ENCODE peak calls at places on chromosomes 5 and 9, in ten cellular contexts. One of them, this sample, is unnamed.

GRCh38 chr9:129722913-129723312 is 29.9 kb downstream of the PTGES start:
- DNase-seq in hepatocyte: no peak
- DNase-seq in H4: no peak
- DNase-seq in H54: no peak
- DNase-seq in HAP-1: no peak
- DNase-seq in coronary artery: no peak
- DNase-seq in astrocyte of the spinal cord: no peak
- DNase-seq in HFFc6: no peak
- DNase-seq in stimulated activated CD4-positive, alpha-beta T cell treated with anti-CD3 and anti-CD28 coated beads, Interleukin-1b, Interleukin-23, amount 100 ng/mL, for 24 hours: no peak
- DNase-seq in iris pigment epithelial cell: no peak
- DNase-seq in this sample: no peak

GRCh38 chr5:55030220-55030619 is 6.2 kb downstream of the GZMK start:
- DNase-seq in H4: no peak
- DNase-seq in astrocyte of the spinal cord: peak
- DNase-seq in hepatocyte: no peak
- DNase-seq in iris pigment epithelial cell: no peak
- DNase-seq in HAP-1: no peak
- DNase-seq in coronary artery: no peak
- DNase-seq in H54: no peak
- DNase-seq in stimulated activated CD4-positive, alpha-beta T cell treated with anti-CD3 and anti-CD28 coated beads, Interleukin-1b, Interleukin-23, amount 100 ng/mL, for 24 hours: no peak
- DNase-seq in HFFc6: no peak
- DNase-seq in this sample: no peak

GRCh38 chr9:70411141-70411929 is 3.1 kb downstream of the KLF9 start:
- DNase-seq in hepatocyte: peak
- DNase-seq in iris pigment epithelial cell: peak
- DNase-seq in HFFc6: peak
- DNase-seq in stimulated activated CD4-positive, alpha-beta T cell treated with anti-CD3 and anti-CD28 coated beads, Interleukin-1b, Interleukin-23, amount 100 ng/mL, for 24 hours: peak
- DNase-seq in HAP-1: peak
- DNase-seq in astrocyte of the spinal cord: peak
- DNase-seq in H54: peak
- DNase-seq in coronary artery: peak
- DNase-seq in H4: peak
- DNase-seq in this sample: no peak

GRCh38 chr5:72355706-72356299 is 35.6 kb downstream of the PTCD2 start:
- DNase-seq in H4: peak
- DNase-seq in H54: no peak
- DNase-seq in stimulated activated CD4-positive, alpha-beta T cell treated with anti-CD3 and anti-CD28 coated beads, Interleukin-1b, Interleukin-23, amount 100 ng/mL, for 24 hours: no peak
- DNase-seq in HAP-1: peak
- DNase-seq in astrocyte of the spinal cord: peak
- DNase-seq in hepatocyte: peak
- DNase-seq in HFFc6: peak
- DNase-seq in iris pigment epithelial cell: peak
- DNase-seq in coronary artery: no peak
- DNase-seq in this sample: no peak

GRCh38 chr9:3858961-3859360 is 333.2 kb upstream of the RFX3 start:
- DNase-seq in HAP-1: no peak
- DNase-seq in iris pigment epithelial cell: peak
- DNase-seq in stimulated activated CD4-positive, alpha-beta T cell treated with anti-CD3 and anti-CD28 coated beads, Interleukin-1b, Interleukin-23, amount 100 ng/mL, for 24 hours: no peak
- DNase-seq in hepatocyte: no peak
- DNase-seq in astrocyte of the spinal cord: peak
- DNase-seq in coronary artery: no peak
- DNase-seq in H4: no peak
- DNase-seq in HFFc6: peak
- DNase-seq in H54: no peak
- DNase-seq in this sample: no peak

GRCh38 chr5:157892974-157893373 is 34.0 kb upstream of the CLINT1 start:
- DNase-seq in iris pigment epithelial cell: no peak
- DNase-seq in HFFc6: no peak
- DNase-seq in hepatocyte: no peak
- DNase-seq in H54: no peak
- DNase-seq in coronary artery: no peak
- DNase-seq in HAP-1: no peak
- DNase-seq in astrocyte of the spinal cord: no peak
- DNase-seq in stimulated activated CD4-positive, alpha-beta T cell treated with anti-CD3 and anti-CD28 coated beads, Interleukin-1b, Interleukin-23, amount 100 ng/mL, for 24 hours: no peak
- DNase-seq in H4: no peak
- DNase-seq in this sample: no peak

GRCh38 chr9:127102176-127102575 is 20.3 kb downstream of the ANGPTL2 start:
- DNase-seq in H4: no peak
- DNase-seq in HFFc6: no peak
- DNase-seq in H54: no peak
- DNase-seq in coronary artery: no peak
- DNase-seq in hepatocyte: no peak
- DNase-seq in astrocyte of the spinal cord: peak
- DNase-seq in stimulated activated CD4-positive, alpha-beta T cell treated with anti-CD3 and anti-CD28 coated beads, Interleukin-1b, Interleukin-23, amount 100 ng/mL, for 24 hours: no peak
- DNase-seq in iris pigment epithelial cell: no peak
- DNase-seq in HAP-1: no peak
- DNase-seq in this sample: no peak

GRCh38 chr5:110161162-110161561 is 471.4 kb downstream of the MAN2A1 start:
- DNase-seq in stimulated activated CD4-positive, alpha-beta T cell treated with anti-CD3 and anti-CD28 coated beads, Interleukin-1b, Interleukin-23, amount 100 ng/mL, for 24 hours: no peak
- DNase-seq in hepatocyte: no peak
- DNase-seq in HFFc6: no peak
- DNase-seq in H54: no peak
- DNase-seq in H4: no peak
- DNase-seq in iris pigment epithelial cell: no peak
- DNase-seq in coronary artery: no peak
- DNase-seq in HAP-1: no peak
- DNase-seq in astrocyte of the spinal cord: no peak
- DNase-seq in this sample: no peak

GRCh38 chr5:17396247-17396646 is 101.8 kb upstream of the TAF11L2 start:
- DNase-seq in coronary artery: no peak
- DNase-seq in HFFc6: no peak
- DNase-seq in H4: no peak
- DNase-seq in iris pigment epithelial cell: no peak
- DNase-seq in H54: no peak
- DNase-seq in HAP-1: no peak
- DNase-seq in stimulated activated CD4-positive, alpha-beta T cell treated with anti-CD3 and anti-CD28 coated beads, Interleukin-1b, Interleukin-23, amount 100 ng/mL, for 24 hours: no peak
- DNase-seq in hepatocyte: no peak
- DNase-seq in astrocyte of the spinal cord: no peak
- DNase-seq in this sample: no peak

GRCh38 chr5:147101654-147102053 is 133.2 kb upstream of the STK32A start:
- DNase-seq in HFFc6: no peak
- DNase-seq in HAP-1: no peak
- DNase-seq in coronary artery: no peak
- DNase-seq in H4: no peak
- DNase-seq in H54: no peak
- DNase-seq in stimulated activated CD4-positive, alpha-beta T cell treated with anti-CD3 and anti-CD28 coated beads, Interleukin-1b, Interleukin-23, amount 100 ng/mL, for 24 hours: no peak
- DNase-seq in iris pigment epithelial cell: peak
- DNase-seq in astrocyte of the spinal cord: peak
- DNase-seq in hepatocyte: no peak
- DNase-seq in this sample: no peak

GRCh38 chr5:71471193-71471592 is 15.7 kb downstream of the BDP1 start:
- DNase-seq in hepatocyte: no peak
- DNase-seq in stimulated activated CD4-positive, alpha-beta T cell treated with anti-CD3 and anti-CD28 coated beads, Interleukin-1b, Interleukin-23, amount 100 ng/mL, for 24 hours: no peak
- DNase-seq in astrocyte of the spinal cord: peak
- DNase-seq in H4: no peak
- DNase-seq in iris pigment epithelial cell: peak
- DNase-seq in HAP-1: no peak
- DNase-seq in H54: no peak
- DNase-seq in coronary artery: no peak
- DNase-seq in HFFc6: no peak
- DNase-seq in this sample: no peak

GRCh38 chr5:172732201-172732865 is 38.7 kb downstream of the DUSP1 start:
- DNase-seq in stimulated activated CD4-positive, alpha-beta T cell treated with anti-CD3 and anti-CD28 coated beads, Interleukin-1b, Interleukin-23, amount 100 ng/mL, for 24 hours: no peak
- DNase-seq in HFFc6: no peak
- DNase-seq in hepatocyte: no peak
- DNase-seq in astrocyte of the spinal cord: no peak
- DNase-seq in H54: no peak
- DNase-seq in H4: no peak
- DNase-seq in coronary artery: no peak
- DNase-seq in iris pigment epithelial cell: no peak
- DNase-seq in HAP-1: no peak
- DNase-seq in this sample: no peak

GRCh38 chr5:61163905-61164304 is 1.6 kb upstream of the SMIM15 start:
- DNase-seq in HFFc6: no peak
- DNase-seq in H54: no peak
- DNase-seq in HAP-1: no peak
- DNase-seq in hepatocyte: no peak
- DNase-seq in H4: no peak
- DNase-seq in iris pigment epithelial cell: no peak
- DNase-seq in coronary artery: no peak
- DNase-seq in astrocyte of the spinal cord: no peak
- DNase-seq in stimulated activated CD4-positive, alpha-beta T cell treated with anti-CD3 and anti-CD28 coated beads, Interleukin-1b, Interleukin-23, amount 100 ng/mL, for 24 hours: no peak
- DNase-seq in this sample: no peak

GRCh38 chr9:27351438-27351837 is 54.5 kb upstream of the EQTN start:
- DNase-seq in stimulated activated CD4-positive, alpha-beta T cell treated with anti-CD3 and anti-CD28 coated beads, Interleukin-1b, Interleukin-23, amount 100 ng/mL, for 24 hours: no peak
- DNase-seq in astrocyte of the spinal cord: no peak
- DNase-seq in H54: no peak
- DNase-seq in HAP-1: peak
- DNase-seq in iris pigment epithelial cell: no peak
- DNase-seq in HFFc6: no peak
- DNase-seq in H4: no peak
- DNase-seq in coronary artery: no peak
- DNase-seq in hepatocyte: no peak
- DNase-seq in this sample: no peak

GRCh38 chr9:79759460-79759859 is 187.7 kb downstream of the TLE4 start:
- DNase-seq in stimulated activated CD4-positive, alpha-beta T cell treated with anti-CD3 and anti-CD28 coated beads, Interleukin-1b, Interleukin-23, amount 100 ng/mL, for 24 hours: no peak
- DNase-seq in H4: no peak
- DNase-seq in coronary artery: no peak
- DNase-seq in iris pigment epithelial cell: no peak
- DNase-seq in HAP-1: no peak
- DNase-seq in hepatocyte: no peak
- DNase-seq in astrocyte of the spinal cord: peak
- DNase-seq in HFFc6: peak
- DNase-seq in H54: no peak
- DNase-seq in this sample: no peak

GRCh38 chr5:179793470-179794139 is at the start of gene LTC4S:
- DNase-seq in stimulated activated CD4-positive, alpha-beta T cell treated with anti-CD3 and anti-CD28 coated beads, Interleukin-1b, Interleukin-23, amount 100 ng/mL, for 24 hours: no peak
- DNase-seq in iris pigment epithelial cell: peak
- DNase-seq in HFFc6: no peak
- DNase-seq in H54: no peak
- DNase-seq in coronary artery: no peak
- DNase-seq in astrocyte of the spinal cord: peak
- DNase-seq in HAP-1: no peak
- DNase-seq in hepatocyte: no peak
- DNase-seq in H4: peak
- DNase-seq in this sample: no peak

GRCh38 chr5:112844489-112844888 is 16.6 kb upstream of the SRP19 start:
- DNase-seq in coronary artery: no peak
- DNase-seq in hepatocyte: no peak
- DNase-seq in astrocyte of the spinal cord: no peak
- DNase-seq in H4: no peak
- DNase-seq in HFFc6: no peak
- DNase-seq in HAP-1: no peak
- DNase-seq in H54: no peak
- DNase-seq in stimulated activated CD4-positive, alpha-beta T cell treated with anti-CD3 and anti-CD28 coated beads, Interleukin-1b, Interleukin-23, amount 100 ng/mL, for 24 hours: no peak
- DNase-seq in iris pigment epithelial cell: no peak
- DNase-seq in this sample: no peak

This sample was measured in NCI-H1048.